ENCODE peak calls at places on chromosomes 4 and X, in four cellular contexts. H is T47D, M is lower lobe of right lung, K is DND-41. L is an unnamed sample.

GRCh38 chr4:129926936-129927335 is 831.0 kb downstream of the C4orf33 start:
- DNase-seq in K (no peak), M (no peak), H (peak; percentile 0), L (no peak)

GRCh38 chr4:183229397-183229796 is 90.7 kb downstream of the CLDN22 start:
- DNase-seq in M (no peak), H (no peak), K (no peak), L (no peak)

GRCh38 chr4:973431-974397 is at the start of gene DGKQ:
- DNase-seq in K (peak; percentile 86), M (peak; percentile 91), H (peak; percentile 97), L (peak; percentile 96)

GRCh38 chrX:152450076-152450475 is 1.0 kb downstream of the GABRA3 start:
- DNase-seq in H (no peak), K (no peak), M (no peak), L (no peak)

GRCh38 chrX:34810364-34810763 is 132.2 kb upstream of the FAM47B start:
- DNase-seq in K (no peak), H (no peak), M (no peak), L (no peak)

GRCh38 chr4:111535792-111536191 is 609.5 kb upstream of the FAM241A start:
- DNase-seq in H (no peak), K (no peak), M (no peak), L (no peak)

GRCh38 chr4:2954358-2955185 is 8.6 kb downstream of the NOP14 start:
- DNase-seq in K (no peak), H (no peak), M (no peak), L (peak; percentile 16)

GRCh38 chr4:3355266-3355748 is 62.5 kb downstream of the RGS12 start:
- DNase-seq in H (no peak), K (no peak), M (no peak), L (no peak)

GRCh38 chr4:82666970-82667665 is 105.3 kb upstream of the TMEM150C start:
- DNase-seq in M (no peak), H (no peak), K (no peak), L (no peak)

GRCh38 chr4:119237201-119237600 is 24.7 kb downstream of the USP53 start:
- DNase-seq in K (no peak), H (no peak), M (no peak), L (no peak)

GRCh38 chrX:24424948-24425347 is 40.1 kb upstream of the PDK3 start:
- DNase-seq in K (no peak), H (no peak), M (no peak), L (peak; percentile 87)

GRCh38 chr4:5928241-5928640 is 35.4 kb upstream of the CRMP1 start:
- DNase-seq in H (no peak), M (no peak), K (no peak), L (no peak)

GRCh38 chr4:11908712-11909111 is 480.0 kb upstream of the HS3ST1 start:
- DNase-seq in K (no peak), H (no peak), M (no peak), L (no peak)

GRCh38 chr4:57191523-57192034 is 81.4 kb upstream of the IGFBP7 start:
- DNase-seq in M (no peak), K (no peak), H (no peak), L (no peak)

GRCh38 chr4:184270808-184271413 is 53.2 kb upstream of the ENPP6 start:
- DNase-seq in M (no peak), K (no peak), H (no peak), L (no peak)

GRCh38 chr4:134539729-134540231 is 338.2 kb upstream of the PABPC4L start:
- DNase-seq in H (no peak), K (no peak), M (no peak), L (no peak)

GRCh38 chr4:155319506-155319905 is 57.3 kb downstream of the MAP9 start:
- DNase-seq in M (no peak), H (no peak), K (no peak), L (no peak)

L was measured in posterior vena cava.